ENCODE peak calls at places on chromosomes 12 and 14, in five cellular contexts. C is keratinocyte; E is BE2C; T is CD8-positive, alpha-beta T cell; G is body of pancreas. Y is an unnamed sample.
A peak's percentile ranks its signal among the peaks of the same experiment; 100 is the strongest.

GRCh38 chr12:12272869-12273268 is 6.0 kb upstream of the LRP6 start:
- DNase-seq in T (no peak), G (no peak), E (no peak), C (no peak), Y (peak; percentile 52)

GRCh38 chr12:93199831-93200236 is 177.9 kb upstream of the NUDT4 start:
- DNase-seq in T (no peak), E (no peak), G (no peak), C (no peak), Y (no peak)

GRCh38 chr12:16605666-16606116 is 271 bp downstream of the LMO3 start:
- DNase-seq in E (no peak), T (no peak), C (no peak), G (peak; percentile 30), Y (no peak)

GRCh38 chr12:71032933-71033332 is 112.4 kb upstream of the PTPRR start:
- DNase-seq in E (no peak), T (no peak), C (no peak), G (no peak), Y (no peak)

GRCh38 chr12:115223322-115223721 is 539.3 kb upstream of the TBX3 start:
- DNase-seq in G (no peak), E (no peak), T (no peak), C (no peak), Y (no peak)

GRCh38 chr12:80648866-80649265 is 58.6 kb upstream of the MYF6 start:
- DNase-seq in G (no peak), C (no peak), E (no peak), T (no peak), Y (no peak)

GRCh38 chr12:124504273-124505000 is 63.0 kb downstream of the NCOR2 start:
- DNase-seq in T (no peak), G (no peak), C (no peak), E (no peak), Y (no peak)

GRCh38 chr12:76020731-76021672 is 10.6 kb downstream of the PHLDA1 start:
- DNase-seq in C (no peak), G (no peak), E (no peak), T (peak; percentile 62), Y (peak; percentile 97)

GRCh38 chr12:45336331-45336730 is 120.4 kb downstream of the ANO6 start:
- DNase-seq in T (no peak), E (no peak), G (no peak), C (peak; percentile 71), Y (peak; percentile 68)

GRCh38 chr12:7345232-7345631 is 41.4 kb downstream of the ACSM4 start:
- DNase-seq in C (no peak), G (no peak), T (no peak), E (no peak), Y (no peak)

GRCh38 chr12:6829532-6830220 is 1.5 kb downstream of the P3H3 start:
- DNase-seq in T (no peak), E (peak; percentile 64), C (no peak), G (peak; percentile 43), Y (no peak)

GRCh38 chr12:11621797-11622423 is 27.6 kb upstream of the ETV6 start:
- DNase-seq in G (no peak), E (peak; percentile 28), C (no peak), T (peak; percentile 17), Y (no peak)

GRCh38 chr14:104158827-104159798 is 20.7 kb downstream of the KIF26A start:
- DNase-seq in T (no peak), E (peak; percentile 90), C (no peak), G (no peak), Y (no peak)

GRCh38 chr14:100664841-100665425 is 61.8 kb upstream of the DLK1 start:
- DNase-seq in E (no peak), G (peak; percentile 83), T (no peak), C (no peak), Y (no peak)

GRCh38 chr12:43210437-43211197 is 341.4 kb downstream of the ADAMTS20 start:
- DNase-seq in G (no peak), T (no peak), C (no peak), E (no peak), Y (no peak)

GRCh38 chr12:108518101-108518715 is 3.1 kb downstream of the FICD start:
- DNase-seq in T (no peak), C (no peak), G (no peak), E (no peak), Y (no peak)

GRCh38 chr14:29805415-29806123 is 122.1 kb downstream of the PRKD1 start:
- DNase-seq in E (no peak), C (no peak), T (no peak), G (peak; percentile 88), Y (peak; percentile 84)

GRCh38 chr12:114916124-114916523 is 232.1 kb upstream of the TBX3 start:
- DNase-seq in E (no peak), C (no peak), G (no peak), T (no peak), Y (no peak)

GRCh38 chr14:77040995-77041744 is 12.7 kb upstream of the IRF2BPL start:
- DNase-seq in G (peak; percentile 57), C (no peak), T (peak; percentile 46), E (no peak), Y (no peak)

GRCh38 chr12:48000878-48001321 is 3.4 kb downstream of the COL2A1 start:
- DNase-seq in E (peak; percentile 52), C (peak; percentile 81), T (no peak), G (no peak), Y (peak; percentile 10)

GRCh38 chr14:94695231-94695630 is 74.7 kb downstream of the GSC start:
- DNase-seq in C (no peak), G (no peak), T (no peak), E (no peak), Y (no peak)

DNA sequence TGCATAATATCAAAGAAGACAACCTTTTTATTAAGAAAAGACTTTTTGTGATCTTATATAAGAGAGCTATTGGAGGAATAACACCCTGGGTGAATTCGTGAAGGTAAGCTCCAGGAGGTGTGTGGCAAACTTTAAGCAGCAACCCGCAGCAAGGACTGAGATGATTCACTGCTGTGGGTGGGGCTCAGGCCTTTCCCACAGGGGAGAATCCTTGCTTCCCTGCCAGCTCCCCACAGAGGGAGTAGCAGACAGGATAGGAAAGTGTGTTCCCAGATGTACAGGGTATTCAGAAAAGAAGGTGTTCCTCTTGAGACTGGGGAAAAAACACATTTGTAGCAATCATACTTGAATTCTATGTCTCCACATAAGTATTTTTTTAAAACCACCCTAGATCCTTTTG is 9.2 kb downstream of the NDUFA12 start:
- DNase-seq in G (no peak), C (peak; percentile 38), T (no peak), E (no peak), Y (no peak)
- TF ChIP-seq CTCF in G (no peak), C (no peak), T (no peak), E (no peak), Y (no peak)

DNA sequence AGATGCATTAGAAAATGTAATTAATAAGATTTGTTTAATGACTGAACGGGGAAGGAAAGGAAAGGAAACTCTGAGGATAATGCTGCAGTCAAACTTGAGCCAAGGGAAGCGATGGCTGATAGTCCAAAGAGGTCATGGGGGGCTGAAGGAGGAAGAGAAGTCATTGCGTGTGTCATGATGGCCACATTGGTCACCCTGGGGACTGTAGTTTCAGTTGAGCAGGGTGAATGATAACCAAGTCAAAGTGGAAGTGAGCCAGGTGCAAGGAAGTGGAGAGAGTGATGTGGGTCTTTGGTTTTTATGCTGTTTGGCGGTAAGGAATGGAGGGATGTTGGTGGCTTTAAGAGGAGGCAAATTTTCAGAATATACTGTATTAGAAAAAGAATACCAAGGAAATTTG is 21.6 kb downstream of the C12orf75 start:
- DNase-seq in G (no peak), T (no peak), E (no peak), C (no peak), Y (no peak)
- H3K4me3 ChIP-seq in G (no peak overlapping the region), T (no peak overlapping the region), E (no peak overlapping the region), C (no peak overlapping the region), Y (no peak overlapping the region)

GRCh38 chr12:103401421-103401820 is 94.3 kb downstream of the C12orf42 start:
- DNase-seq in G (no peak), C (peak; percentile 38), E (peak; percentile 23), T (no peak), Y (peak; percentile 27)
- TF ChIP-seq CTCF in G (no peak), C (peak; percentile 82), E (peak; percentile 48), T (no peak), Y (peak; percentile 37)

GRCh38 chr12:113055594-113056380 is 743 bp upstream of the DTX1 start:
- DNase-seq in E (no peak), C (no peak), G (no peak), T (no peak), Y (no peak)

GRCh38 chr12:113056631-113057488 is at the start of gene DTX1:
- DNase-seq in C (no peak), E (no peak), G (peak; percentile 45), T (peak; percentile 37), Y (no peak)

GRCh38 chr12:113054948-113055486 is 1.5 kb upstream of the DTX1 start:
- DNase-seq in C (no peak), E (no peak), T (no peak), G (no peak), Y (no peak)

GRCh38 chr12:113057565-113058485 is 1.3 kb downstream of the DTX1 start:
- DNase-seq in E (no peak), C (no peak), G (no peak), T (no peak), Y (no peak)

DNA sequence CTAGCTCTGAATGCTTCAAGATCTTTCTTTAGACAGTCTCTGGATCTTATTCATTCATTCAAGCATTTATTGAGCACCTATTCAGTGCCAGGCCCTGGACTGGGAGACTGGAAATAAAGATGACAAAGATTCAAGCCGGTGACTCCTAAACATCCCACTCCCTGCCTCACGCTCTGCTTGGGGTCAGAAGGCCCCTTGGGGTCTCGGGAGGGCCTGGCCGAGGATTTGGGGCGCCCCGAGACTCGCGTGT is 224 bp upstream of the DTX1 start:
- DNase-seq in E (no peak), T (no peak), G (no peak), C (no peak), Y (no peak)
- H3K4me3 ChIP-seq in E (peak overlapping the region; percentile 58), T (peak overlapping the region; percentile 57), G (peak overlapping the region; percentile 36), C (no peak overlapping the region), Y (peak overlapping the region; percentile 35)

GRCh38 chr14:52547027-52547426 is 5.3 kb downstream of the TXNDC16 start:
- DNase-seq in C (no peak), T (no peak), E (no peak), G (no peak), Y (no peak)

GRCh38 chr14:52550661-52551060 is 1.6 kb downstream of the TXNDC16 start:
- DNase-seq in C (no peak), G (no peak), T (no peak), E (no peak), Y (no peak)

GRCh38 chr14:52546318-52546670 is 6.0 kb downstream of the TXNDC16 start:
- DNase-seq in C (no peak), G (no peak), E (no peak), T (no peak), Y (no peak)

GRCh38 chr14:52545584-52546317 is 6.6 kb downstream of the TXNDC16 start:
- DNase-seq in T (no peak), G (no peak), C (no peak), E (no peak), Y (no peak)

DNA sequence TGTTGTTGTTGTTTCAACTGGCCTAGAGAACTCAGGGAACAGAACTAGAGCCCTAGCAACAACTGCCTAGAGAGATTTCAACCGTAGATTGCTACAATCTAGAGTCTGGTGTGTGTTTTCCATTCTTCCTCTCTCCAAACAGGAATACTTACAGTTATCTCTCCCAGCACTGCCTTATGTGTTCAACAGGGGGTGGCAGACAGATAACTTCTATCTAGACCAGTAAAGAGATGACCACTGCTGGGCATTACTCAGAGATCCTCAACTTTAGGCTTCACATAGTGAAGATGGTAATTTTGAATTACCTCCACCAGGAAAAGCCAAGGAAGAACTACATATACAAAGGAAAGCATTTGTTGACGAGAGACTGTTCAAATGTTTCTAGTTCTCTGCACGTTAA is 4.8 kb downstream of the TXNDC16 start:
- DNase-seq in C (no peak), T (no peak), G (no peak), E (no peak), Y (no peak)
- TF ChIP-seq CTCF in C (no peak), T (no peak), G (no peak), E (peak; percentile 27), Y (no peak)

Y was measured in epithelial cell of proximal tubule.